ENCODE peak calls at places on chromosome 18, in ten cellular contexts. W, Y, B, K, A, N, Q, F, C and X are unnamed samples.

GRCh38 chr18:37673196-37673595 is 107.6 kb upstream of the CELF4 start:
- DNase-seq in W (no peak), Y (peak; percentile 27), B (no peak), K (no peak), A (no peak), N (no peak), Q (no peak), F (peak; percentile 18), C (no peak), X (no peak)

GRCh38 chr18:60018801-60019462 is 119.1 kb downstream of the PMAIP1 start:
- DNase-seq in W (no peak), Y (no peak), B (no peak), K (no peak), A (no peak), N (no peak), Q (no peak), F (no peak), C (no peak), X (no peak)

GRCh38 chr18:78492064-78492812 is 487.4 kb upstream of the SALL3 start:
- DNase-seq in W (no peak), Y (no peak), B (no peak), K (no peak), A (no peak), N (no peak), Q (no peak), F (no peak), C (no peak), X (no peak)

GRCh38 chr18:55819448-55819847 is 231.5 kb upstream of the TCF4 start:
- DNase-seq in W (no peak), Y (no peak), B (no peak), K (no peak), A (no peak), N (no peak), Q (no peak), F (no peak), C (no peak), X (no peak)

GRCh38 chr18:13680612-13681011 is 45.7 kb downstream of the FAM210A start:
- DNase-seq in W (no peak), Y (peak; percentile 33), B (peak; percentile 48), K (peak; percentile 44), A (peak; percentile 59), N (no peak), Q (no peak), F (peak; percentile 62), C (no peak), X (no peak)

GRCh38 chr18:5972298-5972697 is 77.0 kb upstream of the TMEM200C start:
- DNase-seq in W (no peak), Y (no peak), B (no peak), K (no peak), A (peak; percentile 72), N (no peak), Q (no peak), F (no peak), C (no peak), X (no peak)

GRCh38 chr18:48153641-48154481 is 223.4 kb upstream of the SMAD2 start:
- DNase-seq in W (no peak), Y (no peak), B (no peak), K (no peak), A (no peak), N (no peak), Q (no peak), F (no peak), C (no peak), X (no peak)

GRCh38 chr18:77478619-77479018 is 229.0 kb downstream of the GALR1 start:
- DNase-seq in W (no peak), Y (peak; percentile 55), B (no peak), K (no peak), A (peak; percentile 64), N (no peak), Q (no peak), F (no peak), C (peak; percentile 80), X (no peak)

GRCh38 chr18:22452226-22452668 is 34.5 kb upstream of the CTAGE1 start:
- DNase-seq in W (no peak), Y (no peak), B (no peak), K (no peak), A (peak; percentile 63), N (no peak), Q (no peak), F (no peak), C (no peak), X (no peak)

GRCh38 chr18:77108001-77108692 is 24.4 kb downstream of the MBP start:
- DNase-seq in W (no peak), Y (peak; percentile 73), B (peak; percentile 37), K (peak; percentile 7), A (no peak), N (peak; percentile 10), Q (peak; percentile 44), F (peak; percentile 38), C (no peak), X (no peak)

GRCh38 chr18:45275367-45276113 is 339.7 kb upstream of the SLC14A2 start:
- DNase-seq in W (no peak), Y (no peak), B (peak; percentile 22), K (no peak), A (no peak), N (no peak), Q (no peak), F (no peak), C (no peak), X (no peak)

GRCh38 chr18:28193177-28193778 is 16.3 kb upstream of the CDH2 start:
- DNase-seq in W (no peak), Y (no peak), B (no peak), K (no peak), A (no peak), N (no peak), Q (no peak), F (no peak), C (no peak), X (no peak)

GRCh38 chr18:11167778-11168177 is 18.4 kb upstream of the PIEZO2 start:
- DNase-seq in W (no peak), Y (no peak), B (no peak), K (no peak), A (no peak), N (no peak), Q (no peak), F (no peak), C (no peak), X (no peak)

GRCh38 chr18:32122039-32122438 is 30.4 kb downstream of the RNF138 start:
- DNase-seq in W (no peak), Y (no peak), B (no peak), K (no peak), A (no peak), N (no peak), Q (no peak), F (no peak), C (no peak), X (no peak)

GRCh38 chr18:57027190-57027708 is 119.6 kb upstream of the BOD1L2 start:
- DNase-seq in W (no peak), Y (no peak), B (no peak), K (no peak), A (no peak), N (no peak), Q (no peak), F (no peak), C (no peak), X (no peak)

GRCh38 chr18:26052497-26052896 is 37.9 kb downstream of the SS18 start:
- DNase-seq in W (no peak), Y (no peak), B (no peak), K (no peak), A (no peak), N (no peak), Q (no peak), F (no peak), C (no peak), X (no peak)

GRCh38 chr18:78939105-78939504 is 40.5 kb upstream of the SALL3 start:
- DNase-seq in W (no peak), Y (no peak), B (no peak), K (no peak), A (no peak), N (no peak), Q (peak; percentile 26), F (no peak), C (no peak), X (no peak)

GRCh38 chr18:49002881-49003280 is 52.1 kb upstream of the SMAD7 start:
- DNase-seq in W (no peak), Y (no peak), B (no peak), K (no peak), A (no peak), N (no peak), Q (no peak), F (no peak), C (no peak), X (no peak)

GRCh38 chr18:34773961-34774754 is 64.1 kb downstream of the DTNA start:
- DNase-seq in W (no peak), Y (peak; percentile 62), B (peak; percentile 18), K (peak; percentile 71), A (peak; percentile 63), N (no peak), Q (no peak), F (no peak), C (peak; percentile 53), X (no peak)

GRCh38 chr18:71442830-71443229 is 1101.3 kb downstream of the CBLN2 start:
- DNase-seq in W (no peak), Y (no peak), B (no peak), K (no peak), A (no peak), N (no peak), Q (no peak), F (no peak), C (peak; percentile 80), X (no peak)

GRCh38 chr18:57776354-57776753 is 26.8 kb downstream of the ATP8B1 start:
- DNase-seq in W (no peak), Y (no peak), B (no peak), K (no peak), A (no peak), N (no peak), Q (peak; percentile 4), F (no peak), C (no peak), X (no peak)

GRCh38 chr18:2825613-2826205 is 21.1 kb upstream of the EMILIN2 start:
- DNase-seq in W (no peak), Y (no peak), B (peak; percentile 26), K (no peak), A (no peak), N (no peak), Q (no peak), F (no peak), C (no peak), X (no peak)

GRCh38 chr18:7856733-7857132 is 289.6 kb downstream of the PTPRM start:
- DNase-seq in W (no peak), Y (no peak), B (peak; percentile 19), K (no peak), A (no peak), N (no peak), Q (no peak), F (no peak), C (no peak), X (no peak)

GRCh38 chr18:79934311-79935097 is 16.9 kb downstream of the SLC66A2 start:
- DNase-seq in W (no peak), Y (no peak), B (peak; percentile 64), K (no peak), A (peak; percentile 77), N (no peak), Q (no peak), F (no peak), C (no peak), X (peak; percentile 51)

GRCh38 chr18:54772081-54772480 is 56.2 kb upstream of the RAB27B start:
- DNase-seq in W (no peak), Y (peak; percentile 8), B (no peak), K (peak; percentile 82), A (no peak), N (no peak), Q (no peak), F (no peak), C (peak; percentile 14), X (no peak)

GRCh38 chr18:24027156-24027555 is 12.6 kb downstream of the TTC39C start:
- DNase-seq in W (no peak), Y (peak; percentile 36), B (no peak), K (no peak), A (peak; percentile 83), N (no peak), Q (no peak), F (no peak), C (no peak), X (no peak)

GRCh38 chr18:21433436-21433835 is 167.1 kb downstream of the ESCO1 start:
- DNase-seq in W (no peak), Y (no peak), B (no peak), K (no peak), A (no peak), N (no peak), Q (no peak), F (no peak), C (no peak), X (no peak)